ENCODE peak calls at places on chromosomes 5 and 9, in six cellular contexts. C is tibial nerve, Q is NB4, H is ovary, E is K562, X is HCT116. L is an unnamed sample.
A peak's percentile ranks its signal among the peaks of the same experiment; 100 is the strongest.

GRCh38 chr5:1867114-1867814 is 15.5 kb downstream of the IRX4 start:
- DNase-seq in C (no peak), Q (no peak), H (no peak), E (no peak), X (no peak), L (no peak)

GRCh38 chr9:128180447-128180846 is 10.9 kb downstream of the CIZ1 start:
- DNase-seq in C (no peak), Q (no peak), H (no peak), E (no peak), X (no peak), L (no peak)

GRCh38 chr5:178533136-178533535 is 57.1 kb downstream of the COL23A1 start:
- DNase-seq in C (no peak), Q (peak; percentile 79), H (no peak), E (no peak), X (no peak), L (no peak)

GRCh38 chr5:88687253-88687955 is 195.6 kb downstream of the MEF2C start:
- DNase-seq in C (no peak), Q (no peak), H (no peak), E (no peak), X (no peak), L (no peak)

GRCh38 chr9:114258866-114259799 is 63.8 kb upstream of the ORM1 start:
- DNase-seq in C (no peak), Q (no peak), H (no peak), E (no peak), X (no peak), L (no peak)

GRCh38 chr9:70510157-70510770 is 95.8 kb upstream of the KLF9 start:
- DNase-seq in C (no peak), Q (peak; percentile 18), H (peak; percentile 52), E (peak; percentile 37), X (peak; percentile 24), L (peak; percentile 45)

GRCh38 chr5:154593091-154593490 is 115.1 kb upstream of the HAND1 start:
- DNase-seq in C (no peak), Q (no peak), H (no peak), E (no peak), X (no peak), L (no peak)

GRCh38 chr5:147857302-147858129 is 21.0 kb upstream of the SCGB3A2 start:
- DNase-seq in C (peak; percentile 55), Q (peak; percentile 56), H (peak; percentile 50), E (peak; percentile 64), X (peak; percentile 47), L (peak; percentile 9)

GRCh38 chr9:132268725-132269352 is 85.9 kb downstream of the SETX start:
- DNase-seq in C (peak; percentile 43), Q (peak; percentile 72), H (peak; percentile 75), E (peak; percentile 69), X (peak; percentile 43), L (peak; percentile 55)

GRCh38 chr9:127503947-127504886 is 52.9 kb downstream of the LRSAM1 start:
- DNase-seq in C (peak; percentile 85), Q (peak; percentile 88), H (peak; percentile 90), E (peak; percentile 74), X (peak; percentile 62), L (peak; percentile 86)

GRCh38 chr5:151456321-151456940 is 9.0 kb downstream of the SLC36A1 start:
- DNase-seq in C (no peak), Q (no peak), H (no peak), E (no peak), X (no peak), L (no peak)

GRCh38 chr5:153018121-153018520 is 472.3 kb upstream of the GRIA1 start:
- DNase-seq in C (no peak), Q (no peak), H (no peak), E (no peak), X (no peak), L (no peak)

GRCh38 chr9:99345936-99346335 is 123.9 kb downstream of the SEC61B start:
- DNase-seq in C (no peak), Q (no peak), H (no peak), E (no peak), X (no peak), L (no peak)

GRCh38 chr9:34317436-34317835 is 11.6 kb downstream of the KIF24 start:
- DNase-seq in C (no peak), Q (no peak), H (no peak), E (no peak), X (no peak), L (no peak)

GRCh38 chr5:170393235-170393634 is 4.1 kb upstream of the KCNMB1 start:
- DNase-seq in C (no peak), Q (no peak), H (no peak), E (no peak), X (no peak), L (no peak)

GRCh38 chr9:23590601-23591000 is 235.4 kb downstream of the ELAVL2 start:
- DNase-seq in C (no peak), Q (peak; percentile 0), H (no peak), E (no peak), X (no peak), L (no peak)

GRCh38 chr5:55633574-55634203 is 78.4 kb downstream of the SLC38A9 start:
- DNase-seq in C (no peak), Q (no peak), H (no peak), E (no peak), X (peak; percentile 13), L (peak; percentile 25)

GRCh38 chr9:92181296-92181695 is 66.1 kb upstream of the SPTLC1 start:
- DNase-seq in C (no peak), Q (peak; percentile 58), H (no peak), E (no peak), X (no peak), L (no peak)

GRCh38 chr9:76365028-76365427 is 29.2 kb downstream of the RFK start:
- DNase-seq in C (no peak), Q (no peak), H (no peak), E (no peak), X (no peak), L (peak; percentile 42)

GRCh38 chr9:128190516-128191405 is 611 bp downstream of the CIZ1 start:
- DNase-seq in C (no peak), Q (peak; percentile 39), H (peak; percentile 48), E (peak; percentile 49), X (no peak), L (no peak)

GRCh38 chr5:151005975-151006576 is 14.3 kb upstream of the GPX3 start:
- DNase-seq in C (peak; percentile 90), Q (no peak), H (peak; percentile 95), E (no peak), X (no peak), L (no peak)

DNA sequence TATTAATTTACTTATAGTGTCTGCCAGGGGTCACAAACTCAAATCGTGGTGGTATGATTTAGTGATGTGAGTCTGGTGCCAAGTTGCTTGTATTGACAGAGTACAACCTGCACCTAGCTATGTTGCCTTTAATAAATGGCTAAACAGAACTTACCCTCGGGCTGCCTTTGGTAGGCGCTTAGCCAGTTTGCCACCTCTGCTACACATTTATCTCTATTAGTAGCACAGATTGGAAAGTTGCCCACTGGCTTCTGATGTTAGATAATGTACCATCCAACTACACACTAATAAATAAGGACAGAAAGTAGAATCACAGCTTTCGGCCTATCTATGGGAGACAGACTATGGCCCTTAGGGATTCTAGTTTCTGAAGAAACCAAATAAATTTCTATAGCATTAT is 368.4 kb downstream of the MAN2A1 start:
- DNase-seq in C (no peak), Q (no peak), H (no peak), E (no peak), X (no peak), L (no peak)
- TF ChIP-seq POLR2A in C (no peak), Q (no peak), H (no peak), E (no peak), X (no peak), L (no peak)

GRCh38 chr5:172587061-172587405 is 54.0 kb upstream of the NEURL1B start:
- DNase-seq in C (no peak), Q (no peak), H (no peak), E (no peak), X (no peak), L (no peak)
- TF ChIP-seq POLR2A in C (no peak), Q (no peak), H (no peak), E (no peak), X (no peak), L (no peak)

GRCh38 chr5:140637722-140638473 is 1.4 kb upstream of the TMCO6 start:
- DNase-seq in C (no peak), Q (no peak), H (no peak), E (no peak), X (no peak), L (no peak)

GRCh38 chr5:140641716-140642115 is 2.5 kb downstream of the TMCO6 start:
- DNase-seq in C (no peak), Q (no peak), H (no peak), E (no peak), X (no peak), L (no peak)

GRCh38 chr5:140635291-140636257 is 2.6 kb upstream of the CD14 start:
- DNase-seq in C (no peak), Q (no peak), H (no peak), E (no peak), X (no peak), L (no peak)

GRCh38 chr5:140642718-140643117 is 3.5 kb downstream of the TMCO6 start:
- DNase-seq in C (no peak), Q (no peak), H (no peak), E (no peak), X (no peak), L (no peak)

DNA sequence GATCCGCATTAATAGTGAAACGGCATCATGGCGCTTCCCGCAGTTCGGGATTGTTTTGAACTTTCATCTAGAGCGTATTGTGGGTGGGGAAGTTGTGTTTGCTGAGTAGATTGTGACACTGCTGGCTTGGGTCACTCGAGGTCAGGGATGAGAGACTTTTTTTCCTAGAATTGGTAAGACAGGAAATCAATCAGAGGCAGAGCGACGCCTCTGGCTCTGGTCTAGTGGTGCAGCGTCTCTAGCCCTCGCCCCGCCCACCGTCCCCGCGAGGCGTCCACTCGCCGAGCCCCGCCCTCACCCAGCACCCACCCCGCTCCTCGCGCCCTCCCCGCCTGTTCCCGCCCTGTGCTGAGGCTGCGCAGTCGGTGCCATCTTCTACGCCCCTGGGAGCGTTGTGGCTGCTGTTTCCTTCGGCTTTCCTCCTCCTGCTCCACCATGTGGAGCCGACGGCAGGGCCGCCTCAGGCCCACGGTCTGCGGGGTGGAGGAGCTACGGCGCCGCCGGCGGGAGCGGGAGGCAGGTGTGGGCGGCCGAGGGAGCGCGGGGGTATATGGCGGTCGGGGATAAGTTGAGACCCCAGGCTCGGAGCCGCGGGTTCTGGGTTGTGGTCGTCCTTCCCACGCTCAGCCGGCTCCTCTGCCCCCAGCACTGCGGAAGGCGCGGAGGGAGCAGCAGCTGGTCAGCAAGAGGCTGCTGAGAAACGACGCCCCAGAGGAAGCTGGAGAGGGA is at the start of gene TMCO6:
- DNase-seq in C (peak; percentile 97), Q (peak; percentile 98), H (peak; percentile 98), E (peak; percentile 99), X (peak; percentile 73), L (peak; percentile 65)
- TF ChIP-seq POLR2A in C (no peak), Q (peak; percentile 83), H (peak; percentile 19), E (peak; percentile 83), X (peak; percentile 68), L (peak; percentile 75)

GRCh38 chr9:136645343-136645902 is 17.3 kb upstream of the EGFL7 start:
- DNase-seq in C (no peak), Q (no peak), H (no peak), E (no peak), X (no peak), L (no peak)

GRCh38 chr9:136644343-136644592 is 18.4 kb upstream of the EGFL7 start:
- DNase-seq in C (no peak), Q (no peak), H (peak; percentile 58), E (peak; percentile 93), X (no peak), L (no peak)

GRCh38 chr9:136645903-136646754 is 16.6 kb upstream of the EGFL7 start:
- DNase-seq in C (no peak), Q (no peak), H (peak; percentile 52), E (peak; percentile 88), X (no peak), L (no peak)

GRCh38 chr9:136643596-136644342 is 18.9 kb upstream of the EGFL7 start:
- DNase-seq in C (no peak), Q (no peak), H (no peak), E (no peak), X (no peak), L (no peak)

GRCh38 chr9:136644593-136645342 is 17.9 kb upstream of the EGFL7 start:
- DNase-seq in C (peak; percentile 65), Q (peak; percentile 70), H (peak; percentile 40), E (peak; percentile 66), X (peak; percentile 42), L (peak; percentile 100)
- TF ChIP-seq POLR2A in C (peak; percentile 33), Q (no peak), H (no peak), E (no peak), X (no peak), L (no peak)

L was measured in H54.